ENCODE peak calls at places on chromosomes 2 and 18, in seven cellular contexts. Z is immature natural killer cell; C is GM23338; G is ELR; L is HT1080; J is activated CD8-positive, alpha-beta memory T cell treated with anti-CD3 and anti-CD28 coated beads for 1 hour; S is nucleus accumbens. H is an unnamed sample.

GRCh38 chr2:8677646-8678592 is 3.9 kb upstream of the ID2 start:
- DNase-seq in L (no peak), Z (peak; percentile 50), J (no peak), G (peak; percentile 76), C (peak; percentile 89), S (peak; percentile 21), H (peak; percentile 89)

GRCh38 chr2:240909216-240909974 is 3.3 kb downstream of the CROCC2 start:
- DNase-seq in L (no peak), Z (no peak), S (no peak), C (no peak), J (no peak), G (no peak), H (no peak)

GRCh38 chr2:195472835-195473234 is 184.2 kb upstream of the SLC39A10 start:
- DNase-seq in J (no peak), L (no peak), G (no peak), C (no peak), Z (no peak), S (no peak), H (no peak)

GRCh38 chr2:114729025-114729424 is 286.6 kb downstream of the DPP10 start:
- DNase-seq in S (no peak), J (no peak), G (no peak), C (peak; percentile 34), L (no peak), Z (no peak), H (no peak)

GRCh38 chr18:66813138-66813537 is 209.2 kb upstream of the CDH19 start:
- DNase-seq in G (no peak), L (no peak), Z (no peak), J (no peak), S (no peak), C (no peak), H (no peak)

GRCh38 chr18:23563377-23564043 is 22.8 kb downstream of the NPC1 start:
- DNase-seq in S (no peak), Z (peak; percentile 74), C (no peak), J (no peak), G (peak; percentile 85), L (peak; percentile 78), H (no peak)

GRCh38 chr2:92073036-92073814 is 2798.0 kb upstream of the TEKT4 start:
- DNase-seq in J (no peak), Z (no peak), G (no peak), S (no peak), L (no peak), C (no peak), H (peak; percentile 9)

GRCh38 chr2:207143474-207144190 is 22.1 kb downstream of the KLF7 start:
- DNase-seq in L (no peak), Z (peak; percentile 61), G (no peak), C (peak; percentile 67), J (no peak), S (peak; percentile 35), H (peak; percentile 72)

GRCh38 chr2:98036349-98037000 is 40.7 kb upstream of the TMEM131 start:
- DNase-seq in Z (no peak), L (no peak), G (no peak), C (no peak), J (no peak), S (no peak), H (peak; percentile 49)

GRCh38 chr2:136118819-136119716 is 1.1 kb upstream of the CXCR4 start:
- DNase-seq in L (no peak), G (no peak), Z (peak; percentile 91), C (peak; percentile 49), S (peak; percentile 15), J (peak; percentile 89), H (peak; percentile 83)

GRCh38 chr2:206728277-206729199 is 10.3 kb upstream of the DYTN start:
- DNase-seq in L (peak; percentile 71), J (no peak), C (no peak), S (no peak), Z (no peak), G (peak; percentile 36), H (no peak)

GRCh38 chr2:223467194-223467593 is 135.0 kb downstream of the SCG2 start:
- DNase-seq in G (peak; percentile 29), C (no peak), Z (no peak), S (no peak), J (no peak), L (no peak), H (no peak)

GRCh38 chr2:88857951-88858406 is 166.5 kb downstream of the RPIA start:
- DNase-seq in Z (peak; percentile 6), G (peak; percentile 60), S (no peak), J (no peak), L (peak; percentile 65), C (peak; percentile 46), H (no peak)

GRCh38 chr2:222448806-222449205 is 24.5 kb downstream of the SGPP2 start:
- DNase-seq in Z (no peak), C (no peak), G (peak; percentile 18), S (no peak), J (no peak), L (peak; percentile 61), H (no peak)

GRCh38 chr2:12076810-12077209 is 330.4 kb downstream of the LPIN1 start:
- DNase-seq in L (peak; percentile 44), J (no peak), Z (no peak), G (no peak), S (no peak), C (no peak), H (no peak)

GRCh38 chr2:148298201-148298600 is 277.3 kb downstream of the MBD5 start:
- DNase-seq in J (no peak), L (peak; percentile 35), Z (no peak), C (no peak), S (no peak), G (peak; percentile 10), H (no peak)

GRCh38 chr2:15222856-15223255 is 338.3 kb downstream of the NBAS start:
- DNase-seq in J (no peak), C (no peak), Z (no peak), S (no peak), G (no peak), L (no peak), H (no peak)

GRCh38 chr2:238081561-238081960 is 18.6 kb upstream of the ESPNL start:
- DNase-seq in S (peak; percentile 7), J (no peak), L (no peak), G (no peak), C (no peak), Z (no peak), H (no peak)

GRCh38 chr18:8800445-8800844 is 95.1 kb downstream of the MTCL1 start:
- DNase-seq in C (peak; percentile 77), Z (no peak), S (no peak), L (peak; percentile 95), G (peak; percentile 100), J (no peak), H (peak; percentile 88)

GRCh38 chr2:213834746-213835145 is 550.5 kb downstream of the SPAG16 start:
- DNase-seq in L (no peak), C (no peak), G (no peak), J (no peak), S (no peak), Z (no peak), H (no peak)

GRCh38 chr2:42105330-42106256 is 57.8 kb downstream of the PKDCC start:
- DNase-seq in S (no peak), Z (peak; percentile 80), G (peak; percentile 33), C (peak; percentile 28), J (peak; percentile 62), L (peak; percentile 30), H (peak; percentile 53)

GRCh38 chr18:3264362-3264761 is 2.4 kb downstream of the MYL12B start:
- DNase-seq in C (no peak), Z (no peak), L (peak; percentile 40), J (no peak), G (peak; percentile 51), S (no peak), H (no peak)

GRCh38 chr2:48723125-48723524 is 32.4 kb downstream of the LHCGR start:
- DNase-seq in Z (no peak), S (no peak), C (no peak), J (no peak), L (no peak), G (peak; percentile 60), H (no peak)

GRCh38 chr2:38907743-38908562 is 18.3 kb downstream of the ARHGEF33 start:
- DNase-seq in L (peak; percentile 53), C (no peak), S (no peak), Z (no peak), G (peak; percentile 8), J (no peak), H (no peak)

GRCh38 chr2:85852979-85853498 is 35.8 kb downstream of the ST3GAL5 start:
- DNase-seq in C (no peak), Z (peak; percentile 93), J (peak; percentile 65), G (no peak), L (no peak), S (no peak), H (no peak)

GRCh38 chr18:63090334-63090733 is 229.2 kb downstream of the BCL2 start:
- DNase-seq in S (no peak), J (no peak), G (no peak), C (no peak), L (no peak), Z (no peak), H (no peak)

GRCh38 chr2:30798536-30798991 is 8.7 kb downstream of the CAPN13 start:
- DNase-seq in L (no peak), J (no peak), G (no peak), C (peak; percentile 34), S (no peak), Z (no peak), H (no peak)

GRCh38 chr2:235446082-235446481 is 47.8 kb upstream of the AGAP1 start:
- DNase-seq in S (no peak), L (no peak), Z (no peak), C (no peak), J (no peak), G (no peak), H (peak; percentile 14)

GRCh38 chr2:10218036-10218435 is 84.7 kb upstream of the HPCAL1 start:
- DNase-seq in G (no peak), S (no peak), J (no peak), L (no peak), Z (no peak), C (no peak), H (no peak)

GRCh38 chr2:60516383-60516811 is 37.1 kb downstream of the BCL11A start:
- DNase-seq in L (peak; percentile 75), Z (no peak), C (no peak), J (no peak), S (no peak), G (peak; percentile 52), H (peak; percentile 48)

GRCh38 chr2:212284166-212284565 is 254.4 kb downstream of the ERBB4 start:
- DNase-seq in L (no peak), Z (no peak), C (no peak), S (no peak), G (no peak), J (no peak), H (no peak)

GRCh38 chr18:76482971-76483691 is 11.9 kb downstream of the ZNF516 start:
- DNase-seq in L (no peak), C (peak; percentile 36), S (no peak), Z (no peak), J (no peak), G (no peak), H (no peak)

GRCh38 chr2:104658149-104658839 is 195.6 kb upstream of the POU3F3 start:
- DNase-seq in G (no peak), S (peak; percentile 23), L (peak; percentile 4), J (no peak), C (peak; percentile 81), Z (peak; percentile 10), H (peak; percentile 85)

GRCh38 chr2:140714586-140714985 is 1416.2 kb downstream of the LRP1B start:
- DNase-seq in C (no peak), G (peak; percentile 20), L (no peak), S (no peak), J (no peak), Z (no peak), H (no peak)

GRCh38 chr18:49368876-49369440 is 91.5 kb downstream of the DYM start:
- DNase-seq in J (no peak), C (peak; percentile 30), Z (no peak), S (no peak), G (no peak), L (no peak), H (peak; percentile 46)

GRCh38 chr2:107927034-107927534 is 59.2 kb upstream of the SLC5A7 start:
- DNase-seq in S (no peak), Z (no peak), J (no peak), C (no peak), G (no peak), L (no peak), H (no peak)

H was measured in endodermal cell.